ENCODE peak calls at places on chromosomes 2 and 18, in five cellular contexts. E is sigmoid colon, P is transverse colon, C is adrenal gland, D is uterus. R is an unnamed sample.

GRCh38 chr2:196245746-196246145 is 74.4 kb upstream of the STK17B start:
- DNase-seq in E (no peak), P (no peak), C (no peak), D (no peak), R (no peak)

GRCh38 chr2:213084261-213084660 is 67.2 kb downstream of the IKZF2 start:
- DNase-seq in E (no peak), P (no peak), C (no peak), D (no peak), R (no peak)

GRCh38 chr2:240913810-240914644 is 7.9 kb downstream of the CROCC2 start:
- DNase-seq in E (peak), P (peak), C (peak), D (peak), R (peak)

GRCh38 chr2:5673148-5673860 is 18.9 kb upstream of the SOX11 start:
- DNase-seq in E (no peak), P (no peak), C (no peak), D (no peak), R (peak)

GRCh38 chr18:48842259-48843061 is 108.3 kb downstream of the SMAD7 start:
- DNase-seq in E (no peak), P (peak), C (no peak), D (no peak), R (peak)

GRCh38 chr2:221085936-221086335 is 486.2 kb downstream of the EPHA4 start:
- DNase-seq in E (no peak), P (no peak), C (no peak), D (no peak), R (no peak)

GRCh38 chr2:78992451-78992806 is 33.1 kb upstream of the REG3G start:
- DNase-seq in E (no peak), P (peak), C (peak), D (no peak), R (no peak)

GRCh38 chr18:40577255-40577654 is 1377.8 kb upstream of the PIK3C3 start:
- DNase-seq in E (no peak), P (no peak), C (no peak), D (no peak), R (no peak)

GRCh38 chr2:46802665-46803550 is 112.7 kb downstream of the MCFD2 start:
- DNase-seq in E (no peak), P (no peak), C (peak), D (peak), R (no peak)

GRCh38 chr2:175001546-175001945 is 3.6 kb downstream of the CHN1 start:
- DNase-seq in E (no peak), P (no peak), C (no peak), D (no peak), R (no peak)

GRCh38 chr18:51188024-51188701 is 9.3 kb downstream of the MEX3C start:
- DNase-seq in E (no peak), P (no peak), C (no peak), D (no peak), R (no peak)
- H3K27ac ChIP-seq in E (no peak), P (no peak), C (no peak), D (no peak), R (no peak)

DNA sequence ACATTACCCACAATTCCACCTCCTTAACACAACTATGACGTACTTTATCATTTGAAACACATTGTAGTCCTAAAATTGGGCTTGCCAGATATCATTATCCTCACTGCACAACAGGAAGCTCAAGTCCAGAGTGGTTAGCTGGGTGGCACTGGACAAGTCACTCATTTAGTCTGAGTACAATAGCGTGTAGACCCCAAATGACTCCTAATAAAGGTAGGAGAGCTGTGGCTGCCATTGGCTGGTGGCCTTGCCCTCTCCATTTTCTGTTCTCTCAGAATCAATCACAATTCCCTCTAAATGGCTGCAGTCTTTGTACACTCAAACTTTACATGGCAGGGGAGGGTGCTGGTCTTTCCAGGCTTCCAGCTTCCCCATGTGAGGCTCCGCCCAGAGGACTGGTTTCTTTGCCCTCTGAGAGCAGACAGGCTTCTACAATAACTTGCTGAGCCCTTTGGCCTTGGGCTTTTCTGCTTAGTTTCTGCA is 11.7 kb downstream of the PSTPIP2 start:
- DNase-seq in E (no peak), P (no peak), C (no peak), D (no peak), R (no peak)
- TF ChIP-seq POLR2A in E (no peak), P (no peak), C (no peak), D (no peak), R (no peak)

GRCh38 chr18:46415532-46415931 is 241.5 kb downstream of the LOXHD1 start:
- DNase-seq in E (no peak), P (no peak), C (no peak), D (no peak), R (no peak)

GRCh38 chr18:46413684-46414083 is 243.3 kb downstream of the LOXHD1 start:
- DNase-seq in E (no peak), P (no peak), C (no peak), D (no peak), R (no peak)

GRCh38 chr18:46412831-46413371 is 244.1 kb downstream of the LOXHD1 start:
- DNase-seq in E (no peak), P (no peak), C (peak), D (no peak), R (no peak)

GRCh38 chr18:46416706-46417638 is 240.0 kb downstream of the LOXHD1 start:
- DNase-seq in E (no peak), P (no peak), C (no peak), D (no peak), R (no peak)

GRCh38 chr18:46414863-46415262 is 242.2 kb downstream of the LOXHD1 start:
- DNase-seq in E (no peak), P (no peak), C (no peak), D (no peak), R (no peak)
- H3K27ac ChIP-seq in E (no peak), P (no peak), C (no peak), D (no peak), R (peak)

GRCh38 chr18:63313409-63313917 is 6.1 kb downstream of the BCL2 start:
- DNase-seq in E (no peak), P (no peak), C (no peak), D (no peak), R (no peak)
- TF ChIP-seq POLR2A in E (no peak), P (no peak), C (no peak), D (no peak), R (no peak)

GRCh38 chr2:238344517-238344916 is 24.2 kb downstream of the TRAF3IP1 start:
- DNase-seq in E (no peak), P (no peak), C (no peak), D (no peak), R (no peak)

GRCh38 chr2:238345286-238345968 is 25.1 kb downstream of the TRAF3IP1 start:
- DNase-seq in E (no peak), P (no peak), C (no peak), D (no peak), R (no peak)

GRCh38 chr2:238344035-238344434 is 23.7 kb downstream of the TRAF3IP1 start:
- DNase-seq in E (no peak), P (no peak), C (no peak), D (no peak), R (no peak)

GRCh38 chr2:238350150-238350549 is 29.8 kb downstream of the TRAF3IP1 start:
- DNase-seq in E (no peak), P (no peak), C (no peak), D (no peak), R (no peak)

DNA sequence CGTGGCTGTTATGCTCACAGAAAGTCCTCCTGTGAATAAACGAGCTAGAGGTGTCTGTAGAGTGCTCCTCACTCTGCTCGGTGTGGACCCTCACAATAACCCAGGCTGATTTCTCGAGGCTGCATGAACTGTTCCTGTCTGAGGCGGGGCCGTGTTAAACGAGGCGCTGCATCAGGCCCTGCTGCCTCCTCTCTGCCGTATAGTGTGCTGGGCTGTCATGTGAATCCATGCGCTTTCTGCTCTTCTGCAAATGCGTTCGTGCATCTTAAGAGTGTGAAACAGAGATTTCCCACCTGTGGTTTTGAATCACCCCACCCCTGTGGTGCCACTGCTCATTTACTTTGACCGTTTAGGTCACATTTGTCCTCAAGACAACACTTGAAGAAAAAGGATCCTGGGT is 26.2 kb downstream of the TRAF3IP1 start:
- DNase-seq in E (no peak), P (no peak), C (no peak), D (no peak), R (no peak)
- H3K27ac ChIP-seq in E (no peak), P (no peak), C (no peak), D (no peak), R (no peak)

GRCh38 chr2:95207111-95207961 is at the start of gene ZNF892:
- DNase-seq in E (peak), P (peak), C (peak), D (peak), R (peak)
- TF ChIP-seq POLR2A in E (peak), P (peak), C (peak), D (peak), R (no peak)

GRCh38 chr18:9742588-9743131 is 34.6 kb downstream of the RAB31 start:
- DNase-seq in E (no peak), P (no peak), C (peak), D (no peak), R (peak)
- H3K27ac ChIP-seq in E (peak), P (peak), C (peak), D (peak), R (peak)

GRCh38 chr2:28544405-28544914 is 48.6 kb downstream of the PLB1 start:
- DNase-seq in E (peak), P (peak), C (peak), D (no peak), R (no peak)

GRCh38 chr2:28546242-28546641 is 50.4 kb downstream of the PLB1 start:
- DNase-seq in E (peak), P (no peak), C (no peak), D (no peak), R (no peak)

GRCh38 chr2:28544069-28544346 is 48.1 kb downstream of the PLB1 start:
- DNase-seq in E (peak), P (no peak), C (no peak), D (no peak), R (no peak)

GRCh38 chr2:28545590-28546195 is 49.8 kb downstream of the PLB1 start:
- DNase-seq in E (peak), P (peak), C (no peak), D (no peak), R (no peak)

GRCh38 chr2:28544915-28545589 is 49.2 kb downstream of the PLB1 start:
- DNase-seq in E (no peak), P (peak), C (peak), D (no peak), R (no peak)
- TF ChIP-seq POLR2A in E (no peak), P (peak), C (no peak), D (no peak), R (no peak)

DNA sequence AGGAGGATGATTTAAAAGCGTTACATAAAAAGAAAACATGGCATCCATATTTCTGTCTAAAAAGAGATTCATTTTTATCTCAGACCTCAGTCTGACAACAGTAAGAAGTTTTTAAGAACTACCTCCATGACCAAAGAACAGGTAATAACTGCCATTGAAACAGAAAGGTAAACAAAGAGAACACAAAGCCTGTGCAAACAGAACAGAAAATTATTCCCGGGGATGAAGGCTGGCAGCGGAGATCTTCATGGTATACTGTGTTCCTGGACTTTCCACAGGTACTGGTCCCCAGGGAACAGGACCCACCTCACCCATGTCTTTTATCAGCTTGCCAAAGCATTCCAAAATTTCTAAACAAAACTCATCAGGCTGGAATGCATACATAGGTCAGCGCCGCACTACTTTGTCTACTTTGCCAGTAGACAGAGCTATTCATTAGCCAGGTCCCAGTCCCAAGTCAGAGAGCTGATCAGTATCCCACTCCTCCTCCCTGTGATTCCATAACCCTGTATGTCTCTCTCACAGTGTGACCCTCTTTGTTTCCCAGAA is 277.3 kb downstream of the MBD2 start:
- DNase-seq in E (no peak), P (no peak), C (no peak), D (no peak), R (no peak)
- H3K27ac ChIP-seq in E (no peak), P (no peak), C (no peak), D (no peak), R (no peak)

GRCh38 chr2:25342372-25343186 is 854 bp upstream of the DNMT3A start:
- DNase-seq in E (peak), P (peak), C (peak), D (peak), R (peak)
- TF ChIP-seq POLR2A in E (no peak), P (no peak), C (no peak), D (peak), R (no peak)